ENCODE peak calls at places on chromosomes 5 and 9, in four cellular contexts. C is CD8-positive, alpha-beta memory T cell; F is HL-60; A is tibial nerve. N is an unnamed sample.

GRCh38 chr5:128213340-128213739 is 129.8 kb downstream of the SLC12A2 start:
- DNase-seq in C (no peak), F (no peak), A (peak; percentile 51), N (peak; percentile 32)

GRCh38 chr5:6759401-6759800 is 46.2 kb downstream of the TENT4A start:
- DNase-seq in A (no peak), F (no peak), C (no peak), N (no peak)

GRCh38 chr9:122039213-122039612 is 53.9 kb downstream of the TTLL11 start:
- DNase-seq in C (no peak), A (no peak), F (no peak), N (peak; percentile 10)

GRCh38 chr9:125911861-125912260 is 164.7 kb downstream of the PBX3 start:
- DNase-seq in C (no peak), A (no peak), F (no peak), N (no peak)

GRCh38 chr9:130214921-130215320 is 42.7 kb downstream of the NCS1 start:
- DNase-seq in A (no peak), C (no peak), F (no peak), N (no peak)

GRCh38 chr5:113678924-113679575 is 165.6 kb downstream of the YTHDC2 start:
- DNase-seq in A (peak; percentile 55), F (peak; percentile 8), C (no peak), N (peak; percentile 13)

GRCh38 chr5:123937230-123937629 is 425.3 kb downstream of the CSNK1G3 start:
- DNase-seq in C (no peak), F (peak; percentile 1), A (no peak), N (peak; percentile 2)

GRCh38 chr5:121384359-121384758 is 467.3 kb upstream of the FTMT start:
- DNase-seq in A (no peak), F (no peak), C (no peak), N (no peak)

GRCh38 chr5:123285122-123286011 is 137.8 kb downstream of the CEP120 start:
- DNase-seq in C (no peak), A (no peak), F (no peak), N (no peak)

GRCh38 chr9:36398745-36399144 is 1.3 kb downstream of the RNF38 start:
- DNase-seq in F (no peak), C (no peak), A (no peak), N (no peak)

GRCh38 chr5:172885594-172886340 is 51.7 kb downstream of the ERGIC1 start:
- DNase-seq in F (no peak), A (no peak), C (no peak), N (no peak)

GRCh38 chr5:59275170-59275536 is 618.4 kb downstream of the PDE4D start:
- DNase-seq in A (no peak), C (no peak), F (no peak), N (no peak)

GRCh38 chr5:167573274-167574127 is 717.9 kb upstream of the WWC1 start:
- DNase-seq in F (no peak), C (no peak), A (peak; percentile 15), N (no peak)

GRCh38 chr5:122153230-122153629 is 23.9 kb downstream of the ZNF474 start:
- DNase-seq in F (no peak), C (no peak), A (no peak), N (no peak)

GRCh38 chr5:58921106-58921505 is 338.2 kb downstream of the RAB3C start:
- DNase-seq in F (no peak), A (no peak), C (no peak), N (no peak)

GRCh38 chr9:723308-723707 is 118.2 kb upstream of the DMRT1 start:
- DNase-seq in F (no peak), A (no peak), C (no peak), N (no peak)

GRCh38 chr9:134335490-134336173 is 9.4 kb downstream of the RXRA start:
- DNase-seq in C (no peak), A (no peak), F (no peak), N (no peak)

GRCh38 chr5:56052735-56053134 is 58.0 kb upstream of the IL6ST start:
- DNase-seq in A (no peak), C (no peak), F (no peak), N (no peak)

GRCh38 chr5:71719092-71719964 is at the start of gene CARTPT:
- DNase-seq in F (no peak), A (no peak), C (no peak), N (no peak)

GRCh38 chr9:91253488-91253887 is 108.2 kb downstream of the AUH start:
- DNase-seq in F (no peak), C (peak; percentile 61), A (no peak), N (no peak)

GRCh38 chr5:175214152-175214551 is 229.8 kb downstream of the DRD1 start:
- DNase-seq in C (no peak), A (no peak), F (no peak), N (no peak)

GRCh38 chr9:38008168-38009034 is 60.6 kb downstream of the SHB start:
- DNase-seq in F (peak; percentile 82), C (no peak), A (no peak), N (no peak)

GRCh38 chr5:93219641-93220145 is 361.3 kb downstream of the NR2F1-AS1 start:
- DNase-seq in C (no peak), A (no peak), F (no peak), N (no peak)

GRCh38 chr5:178192244-178192643 is 5.1 kb upstream of the GMCL2 start:
- DNase-seq in C (no peak), F (no peak), A (no peak), N (no peak)

GRCh38 chr5:39364367-39364766 is at the start of gene C9:
- DNase-seq in C (no peak), F (no peak), A (no peak), N (no peak)

GRCh38 chr5:83173826-83174225 is 96.5 kb downstream of the XRCC4 start:
- DNase-seq in A (no peak), F (no peak), C (no peak), N (no peak)

GRCh38 chr9:88949961-88950340 is 41.3 kb upstream of the S1PR3 start:
- DNase-seq in A (no peak), C (no peak), F (no peak), N (no peak)
- H3K27ac ChIP-seq in A (no peak overlapping the region), C (no peak overlapping the region), F (no peak overlapping the region), N (no peak overlapping the region)

GRCh38 chr5:169895876-169896275 is 84.4 kb downstream of the INSYN2B start:
- DNase-seq in C (no peak), F (no peak), A (no peak), N (peak; percentile 86)
- H3K27ac ChIP-seq in C (no peak overlapping the region), F (no peak overlapping the region), A (no peak overlapping the region), N (peak overlapping the region; percentile 75)

GRCh38 chr5:36240779-36241635 is 718 bp downstream of the NADK2 start:
- DNase-seq in C (peak; percentile 13), A (peak; percentile 38), F (peak; percentile 8), N (peak; percentile 47)

GRCh38 chr5:36238896-36239295 is 2.8 kb downstream of the NADK2 start:
- DNase-seq in C (no peak), A (no peak), F (no peak), N (no peak)

GRCh38 chr5:36239370-36240293 is 2.1 kb downstream of the NADK2 start:
- DNase-seq in C (no peak), F (no peak), A (no peak), N (no peak)

GRCh38 chr5:36237756-36238155 is 4.0 kb downstream of the NADK2 start:
- DNase-seq in F (no peak), C (no peak), A (no peak), N (no peak)

DNA sequence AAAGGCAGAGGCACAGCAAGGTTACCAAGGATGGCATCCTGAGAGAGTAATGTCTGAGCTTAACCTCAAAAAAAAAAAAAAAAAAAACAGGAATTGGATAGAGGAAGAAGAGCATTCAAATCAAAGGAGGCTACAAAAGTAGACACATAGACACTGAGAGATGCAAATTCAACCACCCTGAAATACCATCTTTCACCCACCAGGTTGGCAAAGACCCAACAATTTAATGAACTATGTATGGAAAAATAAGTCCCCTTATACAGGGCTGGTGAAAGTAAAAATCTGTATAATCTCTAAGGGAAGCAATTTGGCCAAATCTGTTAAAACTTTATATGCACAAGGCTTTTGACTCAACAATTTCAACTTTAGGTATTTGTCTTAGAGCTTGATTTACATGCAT is 4.9 kb downstream of the NADK2 start:
- DNase-seq in A (no peak), F (no peak), C (no peak), N (no peak)
- H3K27ac ChIP-seq in A (no peak overlapping the region), F (no peak overlapping the region), C (no peak overlapping the region), N (no peak overlapping the region)

GRCh38 chr5:43416233-43416987 is 4.2 kb upstream of the CCL28 start:
- DNase-seq in C (no peak), A (no peak), F (no peak), N (no peak)

GRCh38 chr5:43413966-43414365 is 1.8 kb upstream of the CCL28 start:
- DNase-seq in F (no peak), A (no peak), C (no peak), N (no peak)

GRCh38 chr5:43418561-43418960 is 6.4 kb upstream of the CCL28 start:
- DNase-seq in F (no peak), A (no peak), C (no peak), N (no peak)

GRCh38 chr5:43420241-43420640 is 8.1 kb upstream of the CCL28 start:
- DNase-seq in F (no peak), C (no peak), A (no peak), N (no peak)

GRCh38 chr5:43416988-43417394 is 4.8 kb upstream of the CCL28 start:
- DNase-seq in C (no peak), F (no peak), A (no peak), N (no peak)
- H3K27ac ChIP-seq in C (no peak overlapping the region), F (no peak overlapping the region), A (no peak overlapping the region), N (no peak overlapping the region)

DNA sequence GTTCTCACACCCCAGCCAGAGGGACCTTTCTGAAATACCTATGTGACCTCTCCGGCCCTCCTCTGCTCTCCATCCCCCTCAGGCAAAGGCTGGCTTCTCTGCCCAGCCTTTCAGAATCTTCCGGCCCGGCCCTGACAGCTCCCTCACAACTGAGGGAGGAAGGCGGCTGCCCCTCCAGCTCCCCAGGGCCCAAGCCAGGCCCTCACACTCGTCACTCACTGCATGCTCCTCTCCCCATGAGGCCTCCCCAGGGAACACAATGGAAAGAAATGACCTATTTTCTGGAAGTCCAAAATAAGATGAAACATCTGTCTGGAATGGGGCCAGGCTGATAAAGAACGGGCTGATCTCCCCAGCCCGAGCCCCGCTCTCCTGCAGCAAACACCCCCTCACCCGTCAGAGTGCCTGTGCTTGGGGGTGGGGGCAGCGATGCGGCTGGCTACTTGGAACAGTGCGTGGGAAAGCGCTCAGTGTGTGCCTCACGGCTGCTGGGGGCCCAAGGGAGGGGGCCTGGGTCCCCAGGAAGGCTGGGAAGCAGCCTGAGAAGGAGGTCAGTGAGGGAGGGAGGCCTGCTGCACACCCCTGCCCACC is 11.3 kb downstream of the PDGFRB start:
- DNase-seq in F (no peak), A (peak; percentile 74), C (no peak), N (no peak)
- H3K27ac ChIP-seq in F (no peak overlapping the region), A (peak overlapping the region; percentile 84), C (peak overlapping the region; percentile 24), N (no peak overlapping the region)

DNA sequence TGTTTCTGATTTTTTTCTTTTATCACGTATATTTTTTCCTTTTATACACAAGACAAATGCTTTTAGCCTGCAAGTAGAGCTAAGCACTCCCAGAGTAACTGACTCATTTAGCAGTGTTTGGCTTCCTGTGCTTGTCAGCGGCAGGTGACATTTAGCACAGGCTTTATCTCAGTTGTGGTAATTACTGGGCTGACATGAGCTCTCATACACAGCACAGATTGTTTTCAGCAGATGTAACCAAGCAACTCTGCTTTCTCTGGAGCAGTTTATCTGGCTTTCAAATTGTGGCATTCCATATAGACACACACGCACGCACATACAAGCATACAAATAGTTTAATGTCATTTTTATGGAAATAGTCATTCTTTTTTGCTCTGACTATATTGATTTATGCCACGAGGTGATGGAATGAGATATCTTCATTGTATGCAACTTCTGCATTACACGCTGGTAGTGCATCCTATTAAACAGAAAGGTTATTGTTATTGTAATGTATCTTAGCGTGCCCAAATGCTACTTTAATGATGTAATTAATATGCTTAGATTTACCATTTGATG is 379.0 kb upstream of the GRAMD2B start:
- DNase-seq in F (no peak), C (no peak), A (no peak), N (no peak)
- H3K27ac ChIP-seq in F (no peak overlapping the region), C (no peak overlapping the region), A (no peak overlapping the region), N (no peak overlapping the region)

N was measured in substantia nigra.